ENCODE peak calls at places on chromosomes 2 and 18, in five cellular contexts. One of them, this sample, is unnamed.

GRCh38 chr2:217273158-217273557 is 413.3 kb upstream of the TNP1 start:
- DNase-seq in kidney: no peak
- DNase-seq in body of pancreas: no peak
- DNase-seq in sciatic nerve: no peak
- DNase-seq in substantia nigra: no peak
- DNase-seq in this sample: no peak

GRCh38 chr18:11983592-11983991 is 2.3 kb downstream of the IMPA2 start:
- DNase-seq in kidney: peak
- DNase-seq in body of pancreas: peak
- DNase-seq in sciatic nerve: no peak
- DNase-seq in substantia nigra: no peak
- DNase-seq in this sample: peak

GRCh38 chr2:105800036-105800755 is 55.5 kb downstream of the NCK2 start:
- DNase-seq in kidney: no peak
- DNase-seq in sciatic nerve: no peak
- DNase-seq in substantia nigra: no peak
- DNase-seq in body of pancreas: no peak
- DNase-seq in this sample: no peak

GRCh38 chr2:197873293-197873701 is 68.9 kb downstream of the PLCL1 start:
- DNase-seq in kidney: no peak
- DNase-seq in body of pancreas: no peak
- DNase-seq in sciatic nerve: no peak
- DNase-seq in substantia nigra: no peak
- DNase-seq in this sample: no peak

GRCh38 chr2:80028584-80028983 is 276.0 kb downstream of the LRRTM1 start:
- DNase-seq in kidney: no peak
- DNase-seq in sciatic nerve: no peak
- DNase-seq in substantia nigra: no peak
- DNase-seq in body of pancreas: no peak
- DNase-seq in this sample: no peak

GRCh38 chr2:69734040-69734611 is 7.8 kb upstream of the ANXA4 start:
- DNase-seq in substantia nigra: no peak
- DNase-seq in body of pancreas: no peak
- DNase-seq in kidney: no peak
- DNase-seq in sciatic nerve: no peak
- DNase-seq in this sample: no peak

GRCh38 chr18:22032392-22032961 is 136.9 kb upstream of the GATA6 start:
- DNase-seq in kidney: no peak
- DNase-seq in sciatic nerve: no peak
- DNase-seq in body of pancreas: peak
- DNase-seq in substantia nigra: no peak
- DNase-seq in this sample: no peak

GRCh38 chr2:163200726-163201125 is 362.2 kb upstream of the KCNH7 start:
- DNase-seq in sciatic nerve: no peak
- DNase-seq in kidney: no peak
- DNase-seq in substantia nigra: no peak
- DNase-seq in body of pancreas: no peak
- DNase-seq in this sample: no peak

GRCh38 chr2:174023591-174024523 is 58.7 kb upstream of the SP3 start:
- DNase-seq in kidney: no peak
- DNase-seq in body of pancreas: no peak
- DNase-seq in sciatic nerve: no peak
- DNase-seq in substantia nigra: no peak
- DNase-seq in this sample: peak

GRCh38 chr2:178391701-178392100 is 59.3 kb downstream of the PRKRA start:
- DNase-seq in kidney: no peak
- DNase-seq in sciatic nerve: no peak
- DNase-seq in substantia nigra: no peak
- DNase-seq in body of pancreas: no peak
- DNase-seq in this sample: no peak

GRCh38 chr2:127929449-127929848 is 43.7 kb upstream of the AMMECR1L start:
- DNase-seq in substantia nigra: no peak
- DNase-seq in sciatic nerve: no peak
- DNase-seq in body of pancreas: no peak
- DNase-seq in kidney: no peak
- DNase-seq in this sample: no peak

GRCh38 chr2:124776332-124776731 is 751.2 kb downstream of the CNTNAP5 start:
- DNase-seq in kidney: no peak
- DNase-seq in sciatic nerve: no peak
- DNase-seq in substantia nigra: no peak
- DNase-seq in body of pancreas: no peak
- DNase-seq in this sample: no peak

GRCh38 chr18:6755107-6755506 is 25.6 kb downstream of the ARHGAP28 start:
- DNase-seq in substantia nigra: no peak
- DNase-seq in kidney: no peak
- DNase-seq in body of pancreas: no peak
- DNase-seq in sciatic nerve: no peak
- DNase-seq in this sample: no peak

GRCh38 chr2:167953790-167954189 is 293.6 kb downstream of the STK39 start:
- DNase-seq in kidney: no peak
- DNase-seq in sciatic nerve: no peak
- DNase-seq in substantia nigra: no peak
- DNase-seq in body of pancreas: no peak
- DNase-seq in this sample: no peak

GRCh38 chr2:131516011-131516410 is 11.7 kb upstream of the CCDC74A start:
- DNase-seq in substantia nigra: no peak
- DNase-seq in kidney: no peak
- DNase-seq in body of pancreas: no peak
- DNase-seq in sciatic nerve: no peak
- DNase-seq in this sample: peak

GRCh38 chr2:189142893-189143759 is 36.4 kb downstream of the COL5A2 start:
- DNase-seq in kidney: no peak
- DNase-seq in substantia nigra: no peak
- DNase-seq in body of pancreas: peak
- DNase-seq in sciatic nerve: no peak
- DNase-seq in this sample: no peak

GRCh38 chr2:238158018-238158806 is 558 bp upstream of the ERFE start:
- DNase-seq in sciatic nerve: no peak
- DNase-seq in substantia nigra: no peak
- DNase-seq in body of pancreas: peak
- DNase-seq in kidney: peak
- DNase-seq in this sample: no peak